ENCODE peak calls at places on chromosomes 16 and 17, in nine cellular contexts. Z is globus pallidus; K is retinal pigment epithelial cell; C is stimulated activated CD8-positive, alpha-beta memory T cell treated with anti-CD3 and anti-CD28 coated beads, Interleukin-4, amount 100 ng/mL, for 4 hours; G is non-pigmented ciliary epithelial cell; R is mucosa of descending colon; N is heart left ventricle; U is stimulated activated CD4-positive, alpha-beta T cell treated with anti-CD3 and anti-CD28 coated beads, TNF-alpha, amount 100 ng/mL, for 48 hours; Y is activated T-helper 1 cell treated with anti-CD3 and anti-CD28 coated beads, Interleukin-12 subunit alpha, Interleukin-12 subunit beta, Interleukin-2, Interleukin-4 antibody, amounts not matched to agents 30 ng/mL and 10 ng/mL and 1 ng/mL, durations not matched to agents 14 hours and 24 hours and 36 hours. O is an unnamed sample.

GRCh38 chr17:54891176-54891821 is 9.4 kb upstream of the TOM1L1 start:
- DNase-seq in Z (peak), K (peak), C (no peak), G (peak), R (no peak), N (no peak), U (no peak), Y (no peak), O (peak)

GRCh38 chr17:2932946-2933345 is 130.5 kb downstream of the OR1D5 start:
- DNase-seq in Z (no peak), K (no peak), C (no peak), G (no peak), R (no peak), N (no peak), U (no peak), Y (no peak), O (no peak)

GRCh38 chr16:50335198-50335958 is 33.4 kb downstream of the BRD7 start:
- DNase-seq in Z (no peak), K (no peak), C (no peak), G (no peak), R (no peak), N (no peak), U (no peak), Y (no peak), O (no peak)

GRCh38 chr17:3935140-3935542 is 18.9 kb upstream of the P2RX1 start:
- DNase-seq in Z (peak), K (no peak), C (no peak), G (peak), R (peak), N (peak), U (no peak), Y (no peak), O (peak)

GRCh38 chr16:78673884-78674283 is 574.4 kb downstream of the WWOX start:
- DNase-seq in Z (no peak), K (no peak), C (no peak), G (no peak), R (no peak), N (no peak), U (no peak), Y (no peak), O (no peak)

GRCh38 chr16:73142995-73143394 is 95.1 kb upstream of the ZFHX3 start:
- DNase-seq in Z (no peak), K (no peak), C (no peak), G (no peak), R (no peak), N (no peak), U (no peak), Y (no peak), O (no peak)

GRCh38 chr16:30063893-30064745 is 1.4 kb upstream of the ALDOA start:
- DNase-seq in Z (peak), K (no peak), C (peak), G (no peak), R (peak), N (peak), U (no peak), Y (peak), O (peak)

GRCh38 chr16:964696-965395 is 5.9 kb downstream of the LMF1 start:
- DNase-seq in Z (peak), K (no peak), C (no peak), G (no peak), R (peak), N (no peak), U (peak), Y (peak), O (no peak)

GRCh38 chr16:77564791-77565390 is 130.1 kb upstream of the ADAMTS18 start:
- DNase-seq in Z (no peak), K (peak), C (no peak), G (no peak), R (no peak), N (no peak), U (no peak), Y (no peak), O (no peak)

GRCh38 chr17:20203761-20204263 is 194.7 kb downstream of the SPECC1 start:
- DNase-seq in Z (no peak), K (peak), C (no peak), G (no peak), R (no peak), N (no peak), U (no peak), Y (no peak), O (no peak)

GRCh38 chr17:14359251-14359939 is 58.5 kb downstream of the HS3ST3B1 start:
- DNase-seq in Z (no peak), K (no peak), C (no peak), G (no peak), R (no peak), N (no peak), U (no peak), Y (no peak), O (peak)

GRCh38 chr16:15732416-15732815 is 82.4 kb downstream of the NDE1 start:
- DNase-seq in Z (no peak), K (no peak), C (no peak), G (no peak), R (no peak), N (no peak), U (no peak), Y (no peak), O (no peak)

GRCh38 chr16:48531011-48531962 is 78.7 kb downstream of the N4BP1 start:
- DNase-seq in Z (no peak), K (no peak), C (no peak), G (no peak), R (no peak), N (peak), U (no peak), Y (no peak), O (no peak)

GRCh38 chr17:46777943-46778915 is 40.3 kb downstream of the WNT3 start:
- DNase-seq in Z (no peak), K (no peak), C (no peak), G (no peak), R (no peak), N (no peak), U (no peak), Y (no peak), O (peak)

GRCh38 chr17:66614469-66614868 is 220.4 kb upstream of the CACNG5 start:
- DNase-seq in Z (no peak), K (no peak), C (no peak), G (no peak), R (no peak), N (no peak), U (no peak), Y (no peak), O (no peak)

GRCh38 chr17:76681222-76682137 is 29.3 kb downstream of the MXRA7 start:
- DNase-seq in Z (peak), K (no peak), C (peak), G (no peak), R (peak), N (peak), U (peak), Y (peak), O (peak)

GRCh38 chr16:47285001-47285400 is 141.3 kb upstream of the NETO2 start:
- DNase-seq in Z (no peak), K (no peak), C (no peak), G (no peak), R (no peak), N (no peak), U (no peak), Y (no peak), O (no peak)

O was measured in AML-193.